ENCODE peak calls at places on chromosome 3, in ten cellular contexts. X is K562, S is uterus, H is HCT116, Y is heart left ventricle, R is sigmoid colon, L is prostate gland, O is transverse colon, K is vagina, A is A549. D is an unnamed sample. For H3K4me1, the result is how much of the 10 kb centered on the place peaks cover.

GRCh38 chr3:13009132-13009945 is 63.9 kb downstream of the IQSEC1 start:
- DNase-seq in K (no peak), S (no peak), R (peak), X (peak), L (no peak), O (peak), H (no peak), Y (peak), A (no peak), D (peak)

GRCh38 chr3:114383875-114384557 is 90.2 kb downstream of the TIGIT start:
- DNase-seq in L (peak), S (peak), A (peak), O (peak), R (peak), Y (peak), H (peak), K (no peak), X (peak), D (peak)

GRCh38 chr3:72492240-72492639 is 356.0 kb downstream of the SHQ1 start:
- DNase-seq in O (peak), A (no peak), K (no peak), R (peak), H (no peak), X (no peak), S (peak), L (peak), Y (peak), D (no peak)

GRCh38 chr3:183434992-183435391 is 6.6 kb upstream of the MCF2L2 start:
- DNase-seq in Y (no peak), O (no peak), H (no peak), X (no peak), K (no peak), A (no peak), L (no peak), S (no peak), R (no peak), D (no peak)

GRCh38 chr3:187750513-187751123 is 5.3 kb upstream of the BCL6 start:
- DNase-seq in K (no peak), L (no peak), A (peak), H (no peak), O (peak), X (no peak), S (no peak), Y (peak), R (no peak), D (no peak)

GRCh38 chr3:70984756-70985155 is 598.8 kb downstream of the FOXP1 start:
- DNase-seq in A (no peak), Y (no peak), L (no peak), O (no peak), S (no peak), X (no peak), H (no peak), K (no peak), R (no peak), D (no peak)

GRCh38 chr3:100993309-100993708 is at the start of gene ABI3BP:
- DNase-seq in L (no peak), Y (peak), K (no peak), H (peak), O (peak), R (peak), X (peak), S (peak), A (peak), D (peak)

GRCh38 chr3:10404876-10405275 is 84.0 kb upstream of the SEC13 start:
- DNase-seq in A (no peak), O (no peak), L (no peak), K (no peak), H (no peak), R (no peak), S (no peak), X (no peak), Y (no peak), D (no peak)

GRCh38 chr3:126517291-126517951 is at the start of gene UROC1:
- DNase-seq in H (no peak), K (no peak), R (peak), Y (peak), X (no peak), O (no peak), A (no peak), S (no peak), L (no peak), D (no peak)

GRCh38 chr3:113231391-113231790 is 20.0 kb downstream of the BOC start:
- DNase-seq in R (no peak), S (no peak), Y (no peak), K (no peak), X (no peak), H (no peak), O (no peak), L (no peak), A (no peak), D (no peak)

GRCh38 chr3:120450261-120450913 is 405 bp downstream of the FSTL1 start:
- DNase-seq in A (peak), Y (peak), O (peak), X (no peak), S (peak), K (peak), H (no peak), R (peak), L (peak), D (peak)

GRCh38 chr3:12965999-12966846 is 107.0 kb downstream of the IQSEC1 start:
- DNase-seq in A (no peak), S (no peak), L (no peak), O (no peak), K (no peak), H (no peak), Y (no peak), X (no peak), R (no peak), D (no peak)

GRCh38 chr3:173988912-173989311 is 591.4 kb downstream of the NLGN1 start:
- DNase-seq in Y (no peak), L (no peak), K (no peak), R (no peak), X (no peak), A (no peak), O (no peak), S (no peak), H (no peak), D (no peak)

GRCh38 chr3:75332784-75333183 is 331.3 kb upstream of the FRG2C start:
- DNase-seq in H (no peak), X (no peak), R (no peak), O (no peak), K (no peak), L (no peak), Y (no peak), S (no peak), A (no peak), D (no peak)

GRCh38 chr3:187889601-187890404 is 144.5 kb upstream of the BCL6 start:
- DNase-seq in X (peak), Y (no peak), R (peak), O (no peak), L (no peak), A (no peak), S (peak), K (no peak), H (peak), D (no peak)

GRCh38 chr3:121698914-121699313 is 38.2 kb upstream of the HCLS1 start:
- DNase-seq in R (peak), S (no peak), H (no peak), A (no peak), O (no peak), K (no peak), X (no peak), L (no peak), Y (peak), D (no peak)

GRCh38 chr3:143657391-143657790 is 190.9 kb downstream of the SLC9A9 start:
- DNase-seq in R (no peak), S (no peak), O (no peak), A (no peak), L (no peak), H (no peak), K (no peak), X (no peak), Y (no peak), D (no peak)

GRCh38 chr3:150840733-150841515 is 64.3 kb downstream of the MINDY4B start:
- DNase-seq in Y (no peak), A (no peak), R (no peak), X (no peak), L (no peak), K (no peak), O (no peak), S (no peak), H (no peak), D (no peak)

GRCh38 chr3:170528731-170529130 is 57.1 kb downstream of the SLC7A14 start:
- DNase-seq in S (no peak), Y (no peak), O (no peak), L (no peak), H (no peak), R (no peak), A (no peak), K (no peak), X (no peak), D (no peak)

GRCh38 chr3:197354195-197355059 is 56.0 kb upstream of the DLG1 start:
- DNase-seq in X (no peak), S (peak), R (peak), O (peak), Y (peak), H (no peak), K (no peak), A (no peak), L (peak), D (no peak)

GRCh38 chr3:29486087-29486486 is 205.2 kb downstream of the RBMS3 start:
- DNase-seq in X (no peak), H (no peak), Y (no peak), K (no peak), O (no peak), L (peak), S (no peak), A (peak), R (no peak), D (no peak)

GRCh38 chr3:128701342-128702212 is 24.4 kb upstream of the RAB7A start:
- DNase-seq in K (no peak), R (no peak), L (no peak), Y (peak), H (no peak), X (no peak), O (no peak), S (no peak), A (no peak), D (no peak)

GRCh38 chr3:100662113-100662823 is 47.0 kb upstream of the TFG start:
- DNase-seq in S (no peak), A (peak), O (no peak), K (no peak), H (no peak), R (no peak), L (no peak), Y (no peak), X (no peak), D (no peak)

GRCh38 chr3:157097198-157097597 is 62.7 kb downstream of the CCNL1 start:
- DNase-seq in K (no peak), A (no peak), H (no peak), R (no peak), L (no peak), Y (no peak), X (no peak), O (no peak), S (no peak), D (no peak)

GRCh38 chr3:157116017-157116416 is 43.9 kb downstream of the CCNL1 start:
- DNase-seq in O (no peak), A (no peak), L (no peak), K (no peak), X (peak), H (no peak), Y (no peak), S (no peak), R (no peak), D (no peak)

GRCh38 chr3:50605901-50606326 is 5.7 kb downstream of the CISH start:
- DNase-seq in L (no peak), R (no peak), X (no peak), O (no peak), S (no peak), A (no peak), H (no peak), Y (peak), K (no peak), D (no peak)

GRCh38 chr3:50603261-50604109 is 8.1 kb downstream of the CISH start:
- DNase-seq in X (no peak), R (no peak), O (no peak), Y (peak), K (no peak), L (no peak), S (no peak), A (no peak), H (no peak), D (no peak)

GRCh38 chr3:50606596-50606995 is 5.0 kb downstream of the CISH start:
- DNase-seq in A (no peak), Y (no peak), L (no peak), K (no peak), X (no peak), H (no peak), O (no peak), R (no peak), S (no peak), D (peak)

GRCh38 chr3:50604110-50604621 is 7.4 kb downstream of the CISH start:
- DNase-seq in H (no peak), L (no peak), A (no peak), K (no peak), Y (peak), R (no peak), X (no peak), S (no peak), O (no peak), D (no peak)

DNA sequence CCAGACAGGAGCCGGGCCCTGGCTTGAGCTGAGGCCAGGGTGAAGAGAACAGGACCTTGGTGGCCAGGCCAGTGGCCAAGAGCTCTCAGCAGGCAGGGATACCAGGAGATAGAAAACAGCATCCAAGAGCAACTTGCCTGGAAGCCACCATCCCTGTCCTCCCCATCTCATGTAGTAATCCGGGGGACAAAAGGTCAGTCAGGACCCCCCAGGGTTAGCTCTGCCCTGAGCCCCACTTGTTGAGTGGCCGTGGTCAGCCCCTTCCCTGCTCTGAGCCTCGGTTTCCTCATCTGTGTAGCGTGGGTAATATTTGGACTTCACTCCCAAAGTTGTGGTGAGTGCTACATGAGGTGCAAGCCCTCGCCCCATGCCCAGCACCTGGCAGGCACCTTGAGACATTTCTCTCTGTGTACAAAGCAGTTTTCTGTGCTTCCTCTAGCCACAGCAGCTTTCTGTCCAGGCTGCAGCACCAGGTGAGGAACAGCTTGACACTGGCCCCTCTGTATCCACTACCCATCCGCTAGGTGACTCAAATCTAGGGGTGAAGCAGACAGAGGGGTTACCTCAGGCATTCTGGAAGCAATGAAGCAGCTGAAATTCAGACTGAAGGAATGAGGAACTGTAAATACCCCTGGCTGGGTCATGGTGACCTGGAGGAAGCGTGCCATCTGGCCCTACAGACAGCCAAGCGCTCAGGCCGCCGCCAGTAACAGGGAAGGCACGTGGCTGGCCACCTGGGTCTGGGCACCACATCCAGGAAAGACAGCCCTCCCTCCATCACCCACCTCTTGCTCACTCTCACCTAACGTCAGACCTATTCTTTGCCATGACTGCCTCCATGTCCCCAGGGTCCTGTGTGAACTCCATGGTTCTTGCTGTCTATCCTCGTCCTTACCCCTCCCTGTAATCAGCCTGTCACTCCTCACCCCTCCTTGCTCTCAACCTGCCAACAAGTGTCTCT is 6.7 kb downstream of the CISH start:
- DNase-seq in A (no peak), Y (peak), L (peak), R (no peak), K (no peak), H (no peak), X (no peak), O (peak), S (peak), D (no peak)
- TF ChIP-seq POLR2A in A (no peak), Y (no peak), L (no peak), R (no peak), K (no peak), H (no peak), X (peak), O (no peak), S (peak), D (no peak)

GRCh38 chr3:53672987-53673386 is 173.2 kb downstream of the CHDH start:
- DNase-seq in A (no peak), S (peak), R (no peak), O (no peak), H (no peak), X (no peak), Y (no peak), K (no peak), L (no peak), D (no peak)
- H3K4me1 ChIP-seq in A (under half), S (under half), R (under half), O (under half), H (under half), X (under half), Y (under half), K (under half), L (under half), D (under half)

DNA sequence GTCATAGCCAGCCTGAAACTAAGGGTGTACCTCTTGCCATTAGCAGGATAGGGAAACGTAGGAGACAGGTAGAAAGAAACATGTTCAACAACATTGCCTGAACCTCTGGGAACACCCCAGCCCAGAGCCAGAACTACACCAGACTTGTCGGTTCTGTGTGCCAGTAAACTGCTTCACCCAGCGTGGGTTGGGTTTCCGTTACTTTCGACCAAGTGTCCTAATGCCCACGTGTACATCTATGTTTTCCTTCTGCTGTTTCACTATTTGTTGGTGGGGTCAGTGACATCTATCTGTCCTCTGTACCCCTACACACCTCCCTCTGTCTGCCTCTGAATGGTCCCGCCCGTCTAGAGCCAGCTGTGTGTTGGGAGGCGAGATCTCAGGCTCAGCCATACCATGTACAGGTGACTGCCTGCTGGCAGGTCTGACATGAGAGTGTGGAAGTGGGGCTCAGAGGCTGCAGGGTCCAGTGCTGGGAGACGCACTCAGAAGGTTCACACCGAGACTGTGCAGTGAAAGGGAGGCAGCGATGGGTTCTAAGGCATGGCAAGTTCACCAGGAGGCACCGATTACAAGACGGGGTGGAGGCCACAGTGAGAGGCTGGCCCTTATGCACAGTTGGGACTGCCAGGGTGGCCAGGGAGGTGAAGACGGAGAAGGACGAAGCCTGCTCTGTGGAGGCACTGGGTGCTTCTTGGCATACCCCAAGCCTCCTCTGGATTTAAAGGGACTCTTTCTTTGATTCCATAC is 36.4 kb downstream of the SSUH2 start:
- DNase-seq in S (no peak), R (no peak), H (no peak), O (no peak), A (no peak), X (no peak), L (no peak), Y (no peak), K (no peak), D (no peak)
- TF ChIP-seq CTCF in S (no peak), R (no peak), H (no peak), O (no peak), A (no peak), X (no peak), L (no peak), Y (no peak), K (no peak), D (no peak)

GRCh38 chr3:17672506-17672905 is 69.9 kb downstream of the TBC1D5 start:
- DNase-seq in R (no peak), Y (no peak), L (no peak), K (no peak), H (no peak), S (no peak), O (no peak), A (no peak), X (no peak), D (no peak)
- TF ChIP-seq POLR2A in R (no peak), Y (no peak), L (no peak), K (no peak), H (no peak), S (no peak), O (no peak), A (no peak), X (no peak), D (no peak)

DNA sequence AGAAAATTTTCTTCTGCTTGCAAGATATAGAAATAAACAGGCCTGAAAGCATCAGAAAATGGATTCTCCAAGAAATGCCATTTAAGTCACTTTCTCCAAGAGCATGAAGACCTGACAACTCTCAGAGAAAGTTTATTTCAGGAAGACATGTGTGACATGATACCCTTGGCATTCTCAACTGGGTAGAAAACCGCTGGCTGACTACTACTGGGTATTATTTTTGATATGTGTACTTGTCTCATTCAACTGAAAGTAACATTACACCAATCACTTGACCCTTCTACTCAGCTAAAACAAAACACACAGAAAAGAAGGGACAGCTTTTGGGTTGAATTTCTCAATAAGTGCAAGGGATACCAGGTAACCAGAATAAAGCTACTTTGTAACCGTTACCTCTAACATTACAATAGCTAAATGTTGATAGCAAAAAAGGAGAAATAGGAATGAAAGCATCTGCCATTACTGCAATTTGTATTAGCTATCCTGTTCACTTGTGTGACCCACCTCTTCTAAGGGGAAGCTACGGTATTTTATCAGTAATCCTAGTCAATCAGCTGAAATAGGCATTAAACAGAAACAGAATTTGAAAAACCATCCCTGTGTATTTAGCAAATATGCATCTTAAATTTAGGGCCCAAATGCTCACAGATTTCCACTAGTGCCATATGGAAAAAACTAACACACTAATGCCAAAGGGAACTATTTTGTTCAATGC is 7.3 kb downstream of the TRA2B start:
- DNase-seq in K (no peak), Y (no peak), H (no peak), A (no peak), X (no peak), L (no peak), S (no peak), R (no peak), O (no peak), D (no peak)
- H3K4me1 ChIP-seq in K (half or more), Y (half or more), H (half or more), A (half or more), X (half or more), L (under half), S (under half), R (half or more), O (half or more), D (under half)

GRCh38 chr3:14602006-14602803 is 49.4 kb upstream of the CCDC174 start:
- DNase-seq in R (no peak), L (no peak), O (no peak), H (no peak), X (peak), S (no peak), A (peak), Y (no peak), K (no peak), D (no peak)
- TF ChIP-seq CTCF in R (no peak), L (no peak), O (no peak), H (no peak), X (no peak), S (no peak), A (peak), Y (no peak), K (no peak), D (no peak)